ENCODE peak calls at places on chromosomes 6 and 20, in seven cellular contexts. R is Peyer's patch; S is lung; L is CD4-positive, CD25-positive, alpha-beta regulatory T cell; D is endodermal cell; A is OCI-LY7; X is SK-N-MC. B is an unnamed sample.

GRCh38 chr6:106451419-106451818 is 90.9 kb downstream of the CRYBG1 start:
- DNase-seq in R (no peak), S (no peak), L (no peak), D (no peak), A (no peak), X (no peak), B (no peak)

GRCh38 chr6:113805167-113805835 is 51.8 kb upstream of the MARCKS start:
- DNase-seq in R (no peak), S (no peak), L (no peak), D (no peak), A (peak), X (no peak), B (no peak)

GRCh38 chr6:44386929-44387345 is 569 bp upstream of the CDC5L start:
- DNase-seq in R (no peak), S (no peak), L (no peak), D (no peak), A (peak), X (no peak), B (no peak)

GRCh38 chr6:86707545-86708120 is 229.7 kb upstream of the HTR1E start:
- DNase-seq in R (no peak), S (no peak), L (no peak), D (no peak), A (no peak), X (no peak), B (no peak)

GRCh38 chr6:21214738-21215448 is 378.7 kb upstream of the SOX4 start:
- DNase-seq in R (no peak), S (no peak), L (no peak), D (no peak), A (no peak), X (no peak), B (no peak)

GRCh38 chr20:63433756-63434531 is 38.5 kb downstream of the KCNQ2 start:
- DNase-seq in R (no peak), S (no peak), L (peak), D (no peak), A (no peak), X (no peak), B (no peak)

GRCh38 chr6:29014729-29015608 is 9.9 kb upstream of the ZNF311 start:
- DNase-seq in R (no peak), S (no peak), L (peak), D (no peak), A (no peak), X (no peak), B (no peak)

GRCh38 chr6:99349620-99350141 is at the start of gene FAXC:
- DNase-seq in R (no peak), S (peak), L (no peak), D (peak), A (no peak), X (no peak), B (no peak)

GRCh38 chr6:162058281-162058875 is 669.2 kb downstream of the PRKN start:
- DNase-seq in R (no peak), S (no peak), L (no peak), D (no peak), A (no peak), X (no peak), B (peak)

GRCh38 chr20:1912646-1913045 is 17.4 kb downstream of the SIRPA start:
- DNase-seq in R (no peak), S (no peak), L (no peak), D (no peak), A (no peak), X (no peak), B (no peak)

GRCh38 chr20:1908191-1908590 is 13.0 kb downstream of the SIRPA start:
- DNase-seq in R (no peak), S (no peak), L (no peak), D (no peak), A (no peak), X (no peak), B (no peak)

GRCh38 chr20:1909097-1909496 is 13.9 kb downstream of the SIRPA start:
- DNase-seq in R (no peak), S (no peak), L (no peak), D (no peak), A (no peak), X (no peak), B (no peak)

GRCh38 chr20:1912056-1912455 is 16.8 kb downstream of the SIRPA start:
- DNase-seq in R (no peak), S (no peak), L (no peak), D (no peak), A (no peak), X (no peak), B (no peak)

GRCh38 chr20:1911536-1911935 is 16.3 kb downstream of the SIRPA start:
- DNase-seq in R (no peak), S (no peak), L (no peak), D (no peak), A (no peak), X (no peak), B (no peak)
- H3K27ac ChIP-seq in R (no peak), S (no peak), L (no peak), D (no peak), A (no peak), X (peak), B (no peak)

GRCh38 chr20:1417790-1418189 is 24.9 kb upstream of the FKBP1A start:
- DNase-seq in R (no peak), S (no peak), L (no peak), D (no peak), A (no peak), X (no peak), B (no peak)

GRCh38 chr20:1418335-1418734 is 25.5 kb upstream of the FKBP1A start:
- DNase-seq in R (no peak), S (no peak), L (no peak), D (no peak), A (no peak), X (no peak), B (no peak)

GRCh38 chr20:1414982-1415381 is 22.1 kb upstream of the FKBP1A start:
- DNase-seq in R (no peak), S (no peak), L (no peak), D (no peak), A (no peak), X (no peak), B (no peak)

GRCh38 chr20:1417273-1417672 is 24.4 kb upstream of the FKBP1A start:
- DNase-seq in R (no peak), S (no peak), L (no peak), D (no peak), A (no peak), X (no peak), B (no peak)

GRCh38 chr20:1415667-1416468 is 23.0 kb upstream of the FKBP1A start:
- DNase-seq in R (no peak), S (no peak), L (no peak), D (peak), A (no peak), X (no peak), B (no peak)
- H3K27ac ChIP-seq in R (peak), S (no peak), L (no peak), D (no peak), A (no peak), X (no peak), B (no peak)

DNA sequence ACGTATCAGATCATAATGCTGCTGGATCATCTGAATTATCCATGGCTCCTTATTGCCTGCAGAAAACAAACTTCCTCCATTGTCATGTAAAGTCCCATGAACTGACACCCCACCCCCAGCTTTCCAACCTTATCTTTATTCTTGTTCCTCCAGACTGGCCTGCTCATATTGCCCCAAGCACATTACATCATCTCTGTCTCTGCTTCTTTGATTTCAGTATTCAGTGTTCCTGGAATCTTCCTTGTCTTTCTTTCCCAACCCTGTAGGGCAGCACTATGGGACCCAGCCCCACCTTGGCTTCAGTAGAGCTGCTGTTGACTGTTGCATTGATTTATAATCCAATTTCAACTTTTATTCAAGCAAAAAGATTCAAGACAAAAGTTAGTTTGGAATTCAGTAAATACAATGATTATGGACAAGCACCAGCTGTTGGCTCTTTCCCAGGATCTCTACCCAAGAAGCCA is 187.5 kb upstream of the ECI2 start:
- DNase-seq in R (no peak), S (no peak), L (no peak), D (no peak), A (no peak), X (no peak), B (no peak)
- H3K27ac ChIP-seq in R (no peak), S (no peak), L (no peak), D (no peak), A (no peak), X (no peak), B (no peak)

DNA sequence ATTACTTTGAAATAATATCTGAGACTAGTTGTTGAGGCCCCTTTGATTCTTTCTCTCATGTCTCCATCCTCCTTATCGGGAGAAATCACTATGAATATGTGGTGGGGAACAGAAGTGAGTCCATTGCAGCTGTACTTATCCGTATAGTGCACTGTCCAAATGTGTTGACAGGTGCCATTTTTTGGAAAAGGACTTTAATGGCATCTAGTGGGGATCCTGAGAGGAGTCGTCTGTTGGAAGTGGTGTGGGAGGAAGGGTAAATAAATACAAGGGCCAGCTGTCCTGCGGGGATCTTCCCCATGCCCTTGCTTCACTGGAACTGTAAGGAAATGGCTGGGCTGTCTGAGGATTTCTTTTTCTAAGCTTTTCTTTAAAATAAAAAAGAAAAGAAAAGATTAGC is 19.4 kb downstream of the TPX2 start:
- DNase-seq in R (no peak), S (no peak), L (no peak), D (no peak), A (no peak), X (no peak), B (no peak)
- H3K27ac ChIP-seq in R (no peak), S (no peak), L (no peak), D (no peak), A (no peak), X (no peak), B (no peak)

GRCh38 chr6:79307321-79308036 is 73.0 kb upstream of the HMGN3 start:
- DNase-seq in R (no peak), S (no peak), L (no peak), D (no peak), A (no peak), X (no peak), B (no peak)
- H3K27ac ChIP-seq in R (no peak), S (no peak), L (no peak), D (no peak), A (no peak), X (no peak), B (no peak)

DNA sequence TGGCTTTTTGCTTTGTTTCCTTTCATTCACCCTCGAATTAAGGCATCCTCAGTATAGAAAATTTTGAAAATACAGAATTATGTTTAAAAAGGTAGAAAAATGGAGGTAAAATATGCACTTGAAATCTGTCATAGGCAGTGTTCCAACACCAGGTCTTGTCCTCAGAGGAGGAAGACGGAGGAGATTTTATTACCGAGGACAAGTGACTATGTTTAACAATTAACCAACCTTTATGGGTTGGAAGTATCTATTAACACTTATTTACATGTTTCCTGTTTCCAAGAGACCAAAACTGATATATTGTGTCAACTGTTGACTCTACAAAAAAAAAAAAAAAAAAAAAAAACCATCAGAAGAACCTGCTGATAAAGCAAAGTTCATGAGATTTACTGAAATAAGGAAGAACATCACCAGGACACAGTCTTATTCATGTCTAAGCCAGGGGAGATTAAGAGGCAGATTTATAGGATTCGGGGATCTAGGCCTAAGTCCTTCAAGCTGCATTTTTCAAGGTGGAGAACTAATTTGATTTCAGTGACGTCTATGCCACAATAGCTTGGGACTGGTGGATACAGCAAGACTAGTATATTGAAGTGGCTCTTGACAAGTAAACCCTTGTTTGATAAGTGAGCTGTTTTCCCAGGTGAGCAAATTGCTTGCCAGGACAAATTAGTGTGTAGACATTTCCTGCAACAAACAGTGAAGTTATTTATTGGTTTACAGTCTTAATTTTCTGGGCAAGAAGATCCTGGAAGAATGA is 126.6 kb upstream of the NAA20 start:
- DNase-seq in R (no peak), S (no peak), L (no peak), D (no peak), A (no peak), X (no peak), B (no peak)
- H3K27ac ChIP-seq in R (peak), S (no peak), L (no peak), D (no peak), A (no peak), X (no peak), B (no peak)